ENCODE peak calls at places on chromosomes 2 and 18, in seven cellular contexts. B is GM18507, O is T-helper 9 cell, R is GM23248, T is fibroblast of lung, I is substantia nigra, C is left kidney. L is an unnamed sample.

GRCh38 chr18:8608795-8609673 is at the start of gene RAB12:
- DNase-seq in C (peak; percentile 96), O (peak; percentile 84), B (peak; percentile 56), R (peak; percentile 93), T (peak; percentile 87), I (peak; percentile 72), L (peak; percentile 83)

GRCh38 chr18:12308386-12309100 is 502 bp downstream of the TUBB6 start:
- DNase-seq in I (no peak), O (no peak), T (peak; percentile 94), B (no peak), C (peak; percentile 79), R (peak; percentile 99), L (no peak)

GRCh38 chr2:174059178-174059874 is 94.2 kb upstream of the SP3 start:
- DNase-seq in R (peak; percentile 77), T (peak; percentile 88), I (no peak), B (no peak), O (no peak), C (no peak), L (no peak)

GRCh38 chr2:30710461-30710860 is 96.8 kb downstream of the CAPN13 start:
- DNase-seq in T (no peak), R (no peak), C (no peak), B (no peak), O (no peak), I (no peak), L (no peak)

GRCh38 chr18:8754995-8755955 is 49.9 kb downstream of the MTCL1 start:
- DNase-seq in O (peak; percentile 48), R (peak; percentile 67), T (peak; percentile 49), C (no peak), B (peak; percentile 17), I (no peak), L (peak; percentile 30)

GRCh38 chr2:50746526-50746925 is 285.4 kb downstream of the NRXN1 start:
- DNase-seq in O (no peak), R (peak; percentile 13), I (no peak), T (peak; percentile 1), C (peak; percentile 56), B (no peak), L (no peak)

GRCh38 chr2:238938460-238939055 is 90.7 kb downstream of the TWIST2 start:
- DNase-seq in I (no peak), T (peak; percentile 98), C (peak; percentile 63), R (peak; percentile 99), B (no peak), O (no peak), L (no peak)

GRCh38 chr18:24656571-24656971 is 196.1 kb downstream of the HRH4 start:
- DNase-seq in R (peak; percentile 72), I (no peak), B (no peak), T (peak; percentile 91), O (no peak), C (peak; percentile 97), L (no peak)

GRCh38 chr2:26745609-26746327 is 18.3 kb upstream of the SLC35F6 start:
- DNase-seq in O (peak; percentile 75), T (peak; percentile 85), R (peak; percentile 76), I (peak; percentile 74), C (peak; percentile 89), B (peak; percentile 58), L (peak; percentile 51)

GRCh38 chr18:31301201-31301655 is 16.7 kb upstream of the DSG1 start:
- DNase-seq in R (no peak), C (peak; percentile 16), I (no peak), O (no peak), T (no peak), B (no peak), L (no peak)

GRCh38 chr2:132690664-132691303 is 20.8 kb upstream of the LYPD1 start:
- DNase-seq in T (no peak), I (no peak), B (no peak), O (no peak), C (no peak), R (no peak), L (no peak)

GRCh38 chr2:72806280-72806955 is 19.4 kb downstream of the EXOC6B start:
- DNase-seq in I (no peak), O (no peak), R (no peak), C (no peak), B (no peak), T (no peak), L (no peak)

GRCh38 chr2:236753611-236754010 is 184.0 kb downstream of the ACKR3 start:
- DNase-seq in I (no peak), O (no peak), T (no peak), C (no peak), B (no peak), R (no peak), L (no peak)

GRCh38 chr2:224584768-224585204 is 377 bp downstream of the CUL3 start:
- DNase-seq in T (peak; percentile 39), R (peak; percentile 69), I (peak; percentile 24), C (peak; percentile 82), O (peak; percentile 43), B (no peak), L (peak; percentile 50)

GRCh38 chr2:60735496-60736250 is 20.4 kb upstream of the PAPOLG start:
- DNase-seq in C (peak; percentile 55), I (no peak), T (no peak), B (no peak), R (peak; percentile 20), O (peak; percentile 5), L (no peak)

GRCh38 chr18:45821021-45821420 is 4.5 kb upstream of the SIGLEC15 start:
- DNase-seq in C (no peak), I (no peak), T (no peak), O (no peak), B (no peak), R (no peak), L (no peak)

GRCh38 chr2:38643021-38643671 is 22.8 kb upstream of the GALM start:
- DNase-seq in I (no peak), T (no peak), B (no peak), O (no peak), R (no peak), C (no peak), L (no peak)

GRCh38 chr2:207337234-207338219 is 171.8 kb upstream of the KLF7 start:
- DNase-seq in C (no peak), R (peak; percentile 43), O (no peak), T (peak; percentile 34), I (no peak), B (no peak), L (no peak)

GRCh38 chr2:201854841-201855240 is 48.5 kb downstream of the CDK15 start:
- DNase-seq in O (no peak), B (no peak), R (peak; percentile 79), C (no peak), I (no peak), T (no peak), L (no peak)

GRCh38 chr2:86300496-86300895 is 36.9 kb downstream of the REEP1 start:
- DNase-seq in C (no peak), T (no peak), I (no peak), B (no peak), R (no peak), O (no peak), L (no peak)

GRCh38 chr2:205654878-205655601 is 27.3 kb upstream of the NRP2 start:
- DNase-seq in T (peak; percentile 56), I (no peak), O (no peak), B (no peak), R (peak; percentile 92), C (no peak), L (no peak)

GRCh38 chr2:16925145-16925544 is 259.5 kb upstream of the CYRIA start:
- DNase-seq in I (no peak), O (no peak), R (no peak), T (no peak), B (no peak), C (no peak), L (no peak)

GRCh38 chr2:174670446-174670845 is 72.8 kb upstream of the WIPF1 start:
- DNase-seq in I (no peak), B (no peak), T (no peak), O (no peak), R (no peak), C (no peak), L (no peak)